ENCODE peak calls at places on chromosomes 11 and 22, in five cellular contexts. F, U, P, I and L are unnamed samples. For H3K4me1, the result is how much of the 10 kb centered on the place peaks cover.

GRCh38 chr11:112723676-112724075 is 237.5 kb upstream of the NCAM1 start:
- DNase-seq in F (no peak), U (no peak), P (no peak), I (no peak), L (no peak)

GRCh38 chr22:28989484-28989883 is 72.1 kb downstream of the C22orf31 start:
- DNase-seq in F (no peak), U (no peak), P (peak), I (no peak), L (no peak)

GRCh38 chr11:77107950-77108349 is 5.3 kb downstream of the OMP start:
- DNase-seq in F (peak), U (peak), P (peak), I (no peak), L (no peak)

GRCh38 chr11:19735512-19735911 is 22.9 kb downstream of the NAV2 start:
- DNase-seq in F (peak), U (no peak), P (peak), I (no peak), L (no peak)

GRCh38 chr11:16606784-16607674 is 131.4 kb upstream of the C11orf58 start:
- DNase-seq in F (no peak), U (no peak), P (peak), I (peak), L (no peak)

GRCh38 chr11:112366777-112367176 is 106.1 kb upstream of the PLET1 start:
- DNase-seq in F (no peak), U (no peak), P (no peak), I (no peak), L (no peak)

GRCh38 chr11:128085276-128085675 is 502.1 kb downstream of the ETS1 start:
- DNase-seq in F (no peak), U (no peak), P (no peak), I (no peak), L (no peak)

GRCh38 chr11:36550385-36551115 is 17.3 kb upstream of the RAG1 start:
- DNase-seq in F (no peak), U (no peak), P (no peak), I (no peak), L (no peak)

DNA sequence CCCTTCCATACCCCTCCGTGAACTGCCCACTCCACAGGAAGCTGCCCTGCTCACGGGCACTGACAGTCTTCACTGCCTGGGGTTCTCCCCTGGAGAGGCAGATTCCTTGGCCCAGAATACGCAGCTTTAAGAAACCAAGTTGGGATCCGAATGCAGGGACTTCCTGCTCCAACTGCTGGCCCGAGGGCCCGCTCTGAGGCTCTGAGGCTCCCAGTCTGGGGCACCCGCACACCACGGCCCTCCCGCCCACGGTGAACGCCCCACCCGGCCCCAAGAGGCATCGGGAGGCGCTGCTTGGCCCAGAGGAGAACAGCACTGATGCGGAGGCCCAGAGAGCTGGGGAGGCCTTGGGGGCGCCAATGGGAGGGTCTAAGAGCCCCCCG is 42.3 kb downstream of the IGF2 start:
- DNase-seq in F (no peak), U (no peak), P (no peak), I (peak), L (no peak)
- H3K4me1 ChIP-seq in F (under half), U (under half), P (under half), I (under half), L (under half)

DNA sequence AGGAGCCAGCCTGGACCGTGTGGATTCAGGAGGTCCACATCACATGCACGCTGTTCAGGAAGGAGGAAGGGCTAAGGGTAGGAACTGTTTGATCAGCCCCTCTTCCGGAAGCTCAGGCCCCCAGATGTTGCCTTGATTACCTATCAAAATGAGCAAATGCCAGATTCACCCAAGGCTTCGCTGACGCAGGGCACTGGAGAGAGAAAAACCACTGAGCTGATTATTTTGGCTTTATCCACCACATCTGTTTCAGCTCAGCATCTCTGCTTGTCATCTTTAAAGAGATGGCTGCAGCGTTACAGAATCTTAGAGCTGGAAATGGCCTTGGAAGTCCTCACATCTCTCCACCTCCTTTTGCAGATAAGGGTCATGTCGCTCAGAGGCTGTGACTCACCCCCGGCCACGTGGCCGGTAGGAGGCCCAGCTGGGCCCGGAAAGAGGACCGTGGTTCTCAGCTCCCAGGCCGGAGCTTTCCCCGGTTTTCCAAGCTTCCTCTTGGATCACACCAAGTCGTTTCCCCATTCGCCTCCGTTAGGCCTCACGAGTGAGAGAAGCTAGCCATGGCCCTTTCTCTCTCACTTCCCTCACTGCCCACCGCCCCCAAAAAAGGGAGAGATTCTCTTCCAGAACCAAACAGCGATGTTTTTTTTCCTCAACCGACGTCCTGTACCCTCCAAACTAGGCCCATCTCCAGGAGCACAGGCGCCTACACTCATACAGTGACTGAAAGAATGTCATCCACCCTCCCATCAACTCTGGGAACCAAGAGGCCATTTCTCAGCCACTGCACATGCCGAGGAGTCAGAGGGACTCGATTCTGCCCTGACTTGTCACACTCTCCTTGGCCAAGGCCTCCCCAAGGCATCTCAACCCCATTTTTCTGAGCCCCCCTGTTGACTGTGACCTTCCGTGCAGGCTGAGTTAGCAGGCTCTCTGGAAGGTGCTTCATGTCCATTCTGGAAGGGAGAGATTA is 37.6 kb downstream of the LIF start:
- DNase-seq in F (peak), U (peak), P (peak), I (peak), L (peak)
- H3K4me1 ChIP-seq in F (half or more), U (half or more), P (half or more), I (under half), L (under half)

GRCh38 chr11:64642418-64642735 is 51.4 kb downstream of the SLC22A12 start:
- DNase-seq in F (no peak), U (no peak), P (no peak), I (no peak), L (no peak)
- H3K4me1 ChIP-seq in F (under half), U (under half), P (under half), I (under half), L (under half)

GRCh38 chr11:12134239-12134590 is 23.8 kb downstream of the MICAL2 start:
- DNase-seq in F (no peak), U (no peak), P (no peak), I (peak), L (no peak)
- H3K4me1 ChIP-seq in F (under half), U (under half), P (under half), I (under half), L (under half)

GRCh38 chr11:129740877-129741276 is 74.8 kb upstream of the TMEM45B start:
- DNase-seq in F (no peak), U (no peak), P (no peak), I (no peak), L (no peak)

GRCh38 chr11:129737535-129738230 is 78.0 kb upstream of the TMEM45B start:
- DNase-seq in F (no peak), U (peak), P (no peak), I (no peak), L (no peak)

GRCh38 chr11:129740125-129740719 is 75.4 kb upstream of the TMEM45B start:
- DNase-seq in F (no peak), U (no peak), P (no peak), I (no peak), L (no peak)

GRCh38 chr11:129738242-129738641 is 77.4 kb upstream of the TMEM45B start:
- DNase-seq in F (no peak), U (peak), P (no peak), I (no peak), L (no peak)

GRCh38 chr11:129739339-129739738 is 76.3 kb upstream of the TMEM45B start:
- DNase-seq in F (no peak), U (peak), P (no peak), I (no peak), L (no peak)
- H3K4me1 ChIP-seq in F (under half), U (under half), P (under half), I (under half), L (under half)

DNA sequence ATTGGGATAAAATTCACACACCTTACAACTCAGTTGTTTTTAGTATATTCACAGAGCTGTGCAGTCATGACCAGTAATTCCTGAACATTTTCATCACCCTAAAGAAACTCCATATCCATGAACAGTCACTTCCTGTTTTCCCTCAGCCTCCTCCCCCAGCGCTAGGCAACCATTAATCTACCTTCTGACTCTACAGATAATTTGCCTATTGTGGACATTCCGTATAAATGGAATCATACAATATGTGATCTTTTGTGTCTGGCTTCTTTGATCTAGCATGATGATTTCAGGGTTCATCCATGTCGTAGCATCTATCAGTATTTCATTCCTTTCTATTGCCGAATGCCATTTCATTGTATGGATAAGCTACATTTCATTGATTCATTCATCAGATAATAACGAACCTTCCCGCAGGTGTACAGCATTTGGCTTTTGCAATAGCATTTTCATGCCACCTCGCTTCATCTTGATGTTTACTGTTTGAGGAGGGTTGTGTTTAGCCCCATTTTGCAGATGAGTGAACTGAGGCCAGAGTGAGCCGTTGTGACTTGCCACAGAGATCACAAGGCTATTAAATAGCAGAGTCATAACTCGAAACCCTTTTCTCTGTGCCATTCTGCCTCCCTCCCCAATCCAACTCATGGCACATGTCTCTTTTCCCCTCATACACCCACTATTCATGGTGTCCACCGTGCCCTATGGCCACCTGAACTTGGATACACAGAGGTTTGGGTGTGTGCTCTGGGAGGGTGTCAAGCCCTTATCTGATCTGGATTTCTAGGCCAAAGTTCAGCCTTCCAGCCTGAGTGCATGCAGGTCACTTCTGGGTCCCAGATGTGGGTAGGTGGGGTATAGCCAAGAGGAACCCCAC is 11.1 kb upstream of the MYH9 start:
- DNase-seq in F (peak), U (peak), P (peak), I (no peak), L (no peak)
- H3K4me1 ChIP-seq in F (under half), U (half or more), P (under half), I (under half), L (under half)

GRCh38 chr22:23235425-23235824 is 55.1 kb downstream of the BCR start:
- DNase-seq in F (no peak), U (no peak), P (no peak), I (no peak), L (no peak)
- H3K4me1 ChIP-seq in F (under half), U (under half), P (under half), I (under half), L (under half)

GRCh38 chr11:131684111-131685060 is 314.0 kb downstream of the NTM start:
- DNase-seq in F (no peak), U (no peak), P (no peak), I (no peak), L (no peak)

GRCh38 chr11:131683131-131683530 is 312.7 kb downstream of the NTM start:
- DNase-seq in F (no peak), U (no peak), P (no peak), I (no peak), L (no peak)

GRCh38 chr11:131682373-131683015 is 312.1 kb downstream of the NTM start:
- DNase-seq in F (no peak), U (no peak), P (no peak), I (no peak), L (no peak)

GRCh38 chr11:131685206-131685605 is 314.8 kb downstream of the NTM start:
- DNase-seq in F (no peak), U (no peak), P (no peak), I (no peak), L (no peak)

DNA sequence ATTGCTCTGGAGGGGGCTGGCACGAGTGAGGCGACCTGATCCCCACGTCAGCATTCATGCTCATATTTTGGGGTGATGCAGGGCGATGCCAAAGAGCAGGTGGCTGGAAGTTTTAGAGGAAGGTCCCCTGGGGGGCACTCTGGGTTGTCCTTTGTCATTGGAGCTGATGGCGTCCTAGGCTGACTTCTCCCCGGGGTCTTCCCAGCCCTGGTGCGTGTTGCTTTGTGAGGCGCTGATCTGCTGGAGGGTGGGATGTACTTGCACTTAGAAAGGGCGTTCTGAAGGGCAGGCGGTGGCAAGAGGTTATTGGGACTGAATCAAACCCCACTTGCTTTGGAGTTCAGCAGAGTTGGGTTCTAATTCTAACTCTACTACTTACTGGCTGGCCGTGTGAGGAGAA is 313.3 kb downstream of the NTM start:
- DNase-seq in F (no peak), U (no peak), P (no peak), I (no peak), L (no peak)
- H3K4me1 ChIP-seq in F (under half), U (under half), P (under half), I (under half), L (under half)